ENCODE peak calls at places on chromosomes 2 and 18, in seven cellular contexts. Q, G, L, P, W, T and Z are unnamed samples.

GRCh38 chr2:3322311-3322970 is 55.2 kb downstream of the EIPR1 start:
- DNase-seq in G (no peak), Q (no peak), T (no peak), W (no peak), P (no peak), L (no peak), Z (no peak)

GRCh38 chr2:10924859-10925258 is 13.1 kb downstream of the KCNF1 start:
- DNase-seq in L (no peak), Q (no peak), T (no peak), P (no peak), G (no peak), W (no peak), Z (no peak)

GRCh38 chr2:10297950-10298349 is 4.8 kb upstream of the HPCAL1 start:
- DNase-seq in T (peak; percentile 86), L (peak; percentile 71), Q (peak; percentile 34), P (no peak), W (no peak), G (no peak), Z (no peak)

GRCh38 chr2:194557993-194558392 is 1099.0 kb upstream of the SLC39A10 start:
- DNase-seq in L (no peak), W (no peak), T (no peak), Q (no peak), P (no peak), G (no peak), Z (no peak)

GRCh38 chr2:98607741-98608117 is 583 bp downstream of the COA5 start:
- DNase-seq in Q (no peak), P (no peak), W (no peak), G (no peak), T (no peak), L (no peak), Z (no peak)

GRCh38 chr2:188610050-188610444 is 318.4 kb downstream of the GULP1 start:
- DNase-seq in P (no peak), W (no peak), G (no peak), T (no peak), L (no peak), Q (no peak), Z (no peak)

GRCh38 chr2:219626540-219626939 is 890 bp upstream of the SLC4A3 start:
- DNase-seq in T (no peak), W (no peak), G (no peak), Q (no peak), P (no peak), L (peak; percentile 35), Z (no peak)

GRCh38 chr18:80184243-80184772 is 63.0 kb downstream of the PARD6G start:
- DNase-seq in P (no peak), L (no peak), G (no peak), Q (no peak), T (no peak), W (no peak), Z (no peak)

GRCh38 chr2:143768991-143769390 is 639.8 kb downstream of the ARHGAP15 start:
- DNase-seq in G (no peak), Q (no peak), L (no peak), T (no peak), P (no peak), W (no peak), Z (no peak)

GRCh38 chr2:160224060-160224459 is 24.0 kb upstream of the ITGB6 start:
- DNase-seq in W (peak; percentile 67), Q (peak; percentile 84), L (peak; percentile 69), P (no peak), G (peak; percentile 28), T (no peak), Z (no peak)

GRCh38 chr2:42089340-42089925 is 41.6 kb downstream of the PKDCC start:
- DNase-seq in G (peak; percentile 85), T (peak; percentile 64), P (peak; percentile 54), Q (peak; percentile 31), L (peak; percentile 49), W (no peak), Z (no peak)

GRCh38 chr18:56377161-56377560 is 261.2 kb downstream of the TXNL1 start:
- DNase-seq in L (no peak), G (no peak), T (no peak), W (no peak), P (no peak), Q (no peak), Z (no peak)

GRCh38 chr2:119947535-119947934 is 65.3 kb upstream of the EPB41L5 start:
- DNase-seq in P (no peak), G (no peak), L (no peak), T (no peak), Q (no peak), W (no peak), Z (no peak)

GRCh38 chr2:231321556-231322334 is 73.8 kb upstream of the B3GNT7 start:
- DNase-seq in P (no peak), G (no peak), Q (no peak), L (no peak), T (no peak), W (no peak), Z (no peak)

GRCh38 chr18:37252854-37253396 is 312.7 kb downstream of the CELF4 start:
- DNase-seq in W (no peak), T (no peak), L (no peak), G (no peak), P (no peak), Q (no peak), Z (no peak)

GRCh38 chr2:175630319-175631246 is 371.5 kb downstream of the LNPK start:
- DNase-seq in L (peak; percentile 81), Q (no peak), G (no peak), T (no peak), P (no peak), W (no peak), Z (no peak)

GRCh38 chr18:1499265-1499664 is 594.6 kb downstream of the ADCYAP1 start:
- DNase-seq in L (no peak), T (no peak), Q (no peak), G (no peak), P (no peak), W (no peak), Z (no peak)

GRCh38 chr2:85998071-85998991 is 107.4 kb downstream of the POLR1A start:
- DNase-seq in P (no peak), L (no peak), G (no peak), W (no peak), T (no peak), Q (no peak), Z (no peak)

GRCh38 chr2:98346259-98347236 is at the start of gene CNGA3:
- DNase-seq in Q (no peak), G (peak; percentile 28), W (no peak), T (peak; percentile 54), L (no peak), P (no peak), Z (no peak)

GRCh38 chr2:168188011-168188410 is 59.4 kb downstream of the STK39 start:
- DNase-seq in W (no peak), Q (no peak), T (no peak), L (no peak), G (no peak), P (no peak), Z (no peak)

GRCh38 chr18:58858591-58859468 is 5.8 kb upstream of the ZNF532 start:
- DNase-seq in T (no peak), L (no peak), W (no peak), P (no peak), Q (no peak), G (no peak), Z (no peak)

GRCh38 chr18:13611616-13612110 is 114.7 kb downstream of the FAM210A start:
- DNase-seq in L (no peak), P (no peak), Q (no peak), G (no peak), T (peak; percentile 64), W (no peak), Z (no peak)
- TF ChIP-seq POLR2AphosphoS5 in L (no peak), P (no peak), Q (no peak), G (no peak), T (no peak), W (peak; percentile 81), Z (no peak)

GRCh38 chr2:63790913-63791312 is 50.8 kb upstream of the UGP2 start:
- DNase-seq in L (no peak), P (no peak), Q (no peak), W (no peak), T (no peak), G (no peak), Z (no peak)

GRCh38 chr2:63791387-63791786 is 50.3 kb upstream of the UGP2 start:
- DNase-seq in L (no peak), Q (no peak), G (no peak), P (no peak), T (no peak), W (no peak), Z (no peak)

GRCh38 chr2:63788070-63788469 is 53.6 kb upstream of the UGP2 start:
- DNase-seq in Q (no peak), L (no peak), T (no peak), G (no peak), W (no peak), P (no peak), Z (no peak)

GRCh38 chr2:63790491-63790890 is 51.2 kb upstream of the UGP2 start:
- DNase-seq in P (no peak), T (no peak), W (no peak), Q (no peak), L (no peak), G (no peak), Z (no peak)

GRCh38 chr2:63789318-63790051 is 52.2 kb upstream of the UGP2 start:
- DNase-seq in Q (no peak), L (no peak), W (no peak), T (no peak), P (no peak), G (no peak), Z (no peak)
- TF ChIP-seq SIN3A in Q (no peak), L (no peak), W (no peak), T (no peak), P (no peak), G (no peak), Z (no peak)

GRCh38 chr2:113202305-113203216 is 28.8 kb downstream of the PSD4 start:
- DNase-seq in G (no peak), T (no peak), P (no peak), W (no peak), Q (no peak), L (no peak), Z (no peak)
- TF ChIP-seq POLR2AphosphoS5 in G (no peak), T (no peak), P (no peak), W (peak; percentile 69), Q (no peak), L (no peak), Z (no peak)

GRCh38 chr2:217993817-217994459 is 8.9 kb downstream of the TNS1 start:
- DNase-seq in T (peak; percentile 85), Q (no peak), W (no peak), G (peak; percentile 88), P (peak; percentile 25), L (peak; percentile 28), Z (no peak)
- TF ChIP-seq SIN3A in T (no peak), Q (no peak), W (no peak), G (no peak), P (no peak), L (no peak), Z (no peak)

GRCh38 chr2:228086561-228086960 is 94.9 kb downstream of the SPHKAP start:
- DNase-seq in Q (no peak), W (no peak), G (no peak), T (no peak), L (no peak), P (no peak), Z (no peak)

GRCh38 chr2:228083131-228083530 is 98.4 kb downstream of the SPHKAP start:
- DNase-seq in P (no peak), T (no peak), Q (no peak), W (no peak), L (no peak), G (no peak), Z (no peak)

GRCh38 chr2:228079194-228079593 is 102.3 kb downstream of the SPHKAP start:
- DNase-seq in G (no peak), P (no peak), W (no peak), T (no peak), L (no peak), Q (no peak), Z (no peak)

GRCh38 chr2:228082571-228082970 is 98.9 kb downstream of the SPHKAP start:
- DNase-seq in T (no peak), G (no peak), P (no peak), Q (no peak), L (no peak), W (no peak), Z (no peak)

GRCh38 chr2:228084717-228085116 is 96.8 kb downstream of the SPHKAP start:
- DNase-seq in G (no peak), T (no peak), L (no peak), Q (no peak), P (no peak), W (no peak), Z (no peak)
- TF ChIP-seq POLR2AphosphoS5 in G (no peak), T (no peak), L (no peak), Q (no peak), P (no peak), W (no peak), Z (no peak)